ENCODE peak calls at places on chromosomes 5 and 9, in nine cellular contexts. Q is T-helper 9 cell; L is neural progenitor cell; F is activated CD8-positive, alpha-beta T cell treated with anti-CD3 and anti-CD28 coated beads, Interleukin-2, amount 10 ng/mL, durations not matched to agents 7 days and 5 days; D is EL; U is foreskin fibroblast; X is stimulated activated CD8-positive, alpha-beta memory T cell treated with anti-CD3 and anti-CD28 coated beads, Interleukin-4, amount 100 ng/mL, for 1 hour; T is cardiac fibroblast; G is central memory CD8-positive, alpha-beta T cell. E is an unnamed sample.

GRCh38 chr9:125993423-125993935 is 246.3 kb downstream of the PBX3 start:
- DNase-seq in Q (no peak), L (no peak), F (no peak), D (no peak), U (no peak), X (no peak), T (no peak), G (no peak), E (no peak)

GRCh38 chr9:137294684-137295312 is 7.3 kb downstream of the NRARP start:
- DNase-seq in Q (no peak), L (peak; percentile 44), F (peak; percentile 45), D (no peak), U (peak; percentile 66), X (no peak), T (peak; percentile 32), G (no peak), E (no peak)

GRCh38 chr9:129460323-129461261 is 160.3 kb downstream of the C9orf50 start:
- DNase-seq in Q (peak; percentile 83), L (peak; percentile 99), F (peak; percentile 94), D (peak; percentile 99), U (peak; percentile 100), X (peak; percentile 77), T (peak; percentile 98), G (peak; percentile 62), E (peak; percentile 97)

GRCh38 chr5:81604193-81604592 is 146.7 kb downstream of the SSBP2 start:
- DNase-seq in Q (no peak), L (no peak), F (no peak), D (no peak), U (no peak), X (no peak), T (peak; percentile 30), G (no peak), E (no peak)

GRCh38 chr9:72977670-72978069 is 24.8 kb upstream of the ALDH1A1 start:
- DNase-seq in Q (no peak), L (no peak), F (no peak), D (peak; percentile 25), U (peak; percentile 51), X (no peak), T (no peak), G (no peak), E (no peak)

GRCh38 chr9:134724231-134724911 is 82.8 kb downstream of the COL5A1 start:
- DNase-seq in Q (no peak), L (no peak), F (no peak), D (peak; percentile 55), U (peak; percentile 82), X (no peak), T (peak; percentile 70), G (no peak), E (no peak)

GRCh38 chr9:4139201-4139600 is 160.7 kb downstream of the GLIS3 start:
- DNase-seq in Q (no peak), L (no peak), F (no peak), D (no peak), U (peak; percentile 4), X (no peak), T (peak; percentile 65), G (no peak), E (no peak)

GRCh38 chr9:17750285-17750684 is 171.4 kb downstream of the SH3GL2 start:
- DNase-seq in Q (no peak), L (peak; percentile 44), F (no peak), D (no peak), U (no peak), X (no peak), T (no peak), G (no peak), E (no peak)

GRCh38 chr5:93580387-93581100 is 475 bp downstream of the NR2F1-AS1 start:
- DNase-seq in Q (no peak), L (peak; percentile 42), F (no peak), D (peak; percentile 51), U (peak; percentile 70), X (no peak), T (peak; percentile 63), G (no peak), E (no peak)

GRCh38 chr9:105694848-105695581 is 674 bp downstream of the TMEM38B start:
- DNase-seq in Q (peak; percentile 33), L (peak; percentile 78), F (peak; percentile 55), D (peak; percentile 62), U (peak; percentile 76), X (peak; percentile 12), T (peak; percentile 62), G (peak; percentile 36), E (no peak)

GRCh38 chr5:121121786-121122185 is 657.7 kb downstream of the PRR16 start:
- DNase-seq in Q (no peak), L (no peak), F (no peak), D (no peak), U (no peak), X (no peak), T (no peak), G (no peak), E (no peak)

GRCh38 chr9:91089405-91090131 is 272.1 kb downstream of the AUH start:
- DNase-seq in Q (no peak), L (peak; percentile 28), F (peak; percentile 54), D (peak; percentile 41), U (peak; percentile 85), X (no peak), T (peak; percentile 62), G (no peak), E (peak; percentile 40)

GRCh38 chr5:87127956-87128687 is 139.6 kb upstream of the RASA1 start:
- DNase-seq in Q (no peak), L (no peak), F (no peak), D (peak; percentile 47), U (no peak), X (no peak), T (peak; percentile 61), G (no peak), E (no peak)

GRCh38 chr9:35540315-35540714 is 50.4 kb downstream of the RUSC2 start:
- DNase-seq in Q (no peak), L (no peak), F (no peak), D (no peak), U (no peak), X (no peak), T (no peak), G (no peak), E (no peak)

E was measured in skeletal muscle cell.